ENCODE peak calls at places on chromosome 6, in four cellular contexts. D is K562, S is A549, F is AG04450. O is an unnamed sample.

GRCh38 chr6:4603291-4603690 is 172.9 kb upstream of the CDYL start:
- DNase-seq in S (no peak), F (no peak), D (no peak), O (no peak)

GRCh38 chr6:134146268-134147032 is 94.0 kb upstream of the SLC2A12 start:
- DNase-seq in F (no peak), S (no peak), D (no peak), O (no peak)

GRCh38 chr6:137894779-137895385 is 27.8 kb downstream of the TNFAIP3 start:
- DNase-seq in F (no peak), S (no peak), D (no peak), O (no peak)

GRCh38 chr6:165487347-165487746 is 175.7 kb downstream of the PDE10A start:
- DNase-seq in D (no peak), F (no peak), S (no peak), O (no peak)

GRCh38 chr6:161496941-161497340 is 223.1 kb upstream of the AGPAT4 start:
- DNase-seq in S (no peak), F (no peak), D (no peak), O (no peak)

GRCh38 chr6:36701401-36701991 is 3.9 kb downstream of the RAB44 start:
- DNase-seq in F (no peak), D (no peak), S (no peak), O (no peak)

GRCh38 chr6:121971886-121972285 is 427.6 kb upstream of the HSF2 start:
- DNase-seq in D (no peak), F (peak; percentile 2), S (no peak), O (no peak)

GRCh38 chr6:168939041-168939440 is 314.6 kb downstream of the THBS2 start:
- DNase-seq in D (no peak), S (no peak), F (no peak), O (no peak)

GRCh38 chr6:144345451-144345850 is 60.3 kb downstream of the UTRN start:
- DNase-seq in D (no peak), F (no peak), S (no peak), O (no peak)

GRCh38 chr6:17015551-17016381 is 86.1 kb upstream of the STMND1 start:
- DNase-seq in D (no peak), F (no peak), S (no peak), O (no peak)

GRCh38 chr6:39452306-39452705 is 129.8 kb upstream of the KCNK16 start:
- DNase-seq in D (no peak), S (no peak), F (no peak), O (no peak)

GRCh38 chr6:36169023-36170007 is 27.2 kb upstream of the BRPF3 start:
- DNase-seq in F (no peak), D (no peak), S (no peak), O (no peak)

GRCh38 chr6:63476302-63476701 is 96.0 kb upstream of the LOC128125822 start:
- DNase-seq in F (no peak), S (no peak), D (no peak), O (no peak)

GRCh38 chr6:115971785-115972184 is 88.9 kb downstream of the FRK start:
- DNase-seq in F (no peak), D (no peak), S (no peak), O (no peak)

GRCh38 chr6:139433647-139434419 is 59.4 kb upstream of the CITED2 start:
- DNase-seq in F (no peak), D (no peak), S (no peak), O (no peak)

GRCh38 chr6:43953256-43953655 is 174.0 kb downstream of the MRPL14 start:
- DNase-seq in D (no peak), S (no peak), F (no peak), O (no peak)

GRCh38 chr6:834190-834589 is 141.3 kb upstream of the EXOC2 start:
- DNase-seq in S (no peak), D (no peak), F (no peak), O (no peak)

DNA sequence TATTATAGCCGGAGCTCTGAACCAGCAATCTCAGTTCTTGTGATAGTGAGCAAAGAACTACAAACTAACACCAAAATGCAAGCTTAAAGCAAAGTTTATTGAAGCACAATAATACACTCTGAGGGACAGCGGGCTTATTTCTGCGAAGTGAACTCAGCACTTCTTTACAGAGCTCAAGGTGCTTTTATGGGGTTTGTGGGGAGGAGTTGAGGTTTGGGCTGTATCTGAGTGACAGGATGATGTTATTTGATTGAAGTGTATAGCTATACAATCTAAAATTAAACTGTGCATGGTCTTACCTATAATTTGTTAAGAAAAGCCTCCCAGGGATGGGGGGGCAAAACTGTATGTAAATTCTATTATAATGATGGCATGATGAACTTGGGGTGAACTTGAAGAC is 1.0 kb upstream of the HFE start:
- DNase-seq in F (no peak), D (no peak), S (no peak), O (no peak)
- H3K27ac ChIP-seq in F (no peak overlapping the region), D (no peak overlapping the region), S (peak overlapping the region; percentile 91), O (no peak overlapping the region)

DNA sequence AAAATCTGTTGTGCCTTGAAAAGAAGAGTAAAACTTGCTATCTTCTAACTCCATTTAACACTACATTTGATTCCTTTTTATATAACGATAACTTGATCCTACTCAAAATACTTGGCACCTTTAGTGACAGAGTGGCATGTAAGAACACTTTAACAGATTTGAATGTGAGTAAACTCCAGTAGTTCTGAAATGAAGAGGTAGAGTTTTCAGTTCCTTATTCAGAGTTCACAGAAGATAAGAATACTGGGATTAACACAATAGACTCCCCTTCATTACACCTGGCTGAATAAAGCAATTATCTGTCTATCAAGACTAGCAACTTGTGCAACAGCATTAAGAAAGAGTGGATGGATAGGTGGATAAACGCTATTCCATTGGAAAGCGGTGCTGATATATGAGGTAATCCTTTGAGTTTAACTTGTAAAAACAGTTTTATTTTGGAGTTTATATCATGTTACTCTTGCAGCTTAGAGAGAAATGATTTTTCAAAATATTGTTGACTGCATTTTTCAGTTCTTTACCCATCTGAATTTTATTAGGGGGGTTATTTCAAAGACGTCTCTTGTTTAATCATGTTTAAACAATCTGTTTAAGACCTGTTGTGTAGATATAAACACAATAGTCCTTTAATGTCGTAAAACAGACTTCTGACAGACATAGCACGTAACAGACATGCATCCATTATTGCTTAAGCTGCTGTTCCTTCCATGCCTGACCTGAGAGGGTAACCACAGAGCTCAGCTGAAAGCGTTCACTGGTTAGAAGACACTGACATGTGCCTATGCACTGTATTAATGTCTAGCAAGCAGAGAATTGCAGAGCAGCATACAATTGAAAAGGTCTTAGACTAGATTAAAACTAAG is 102.3 kb upstream of the SUPT3H start:
- DNase-seq in D (no peak), S (no peak), F (peak; percentile 71), O (no peak)
- H3K27ac ChIP-seq in D (no peak overlapping the region), S (no peak overlapping the region), F (no peak overlapping the region), O (no peak overlapping the region)

GRCh38 chr6:15317251-15317650 is 71.4 kb downstream of the JARID2 start:
- DNase-seq in S (no peak), F (no peak), D (no peak), O (no peak)
- H3K27ac ChIP-seq in S (no peak overlapping the region), F (no peak overlapping the region), D (no peak overlapping the region), O (no peak overlapping the region)

GRCh38 chr6:157909282-157909664 is 72.4 kb upstream of the SYNJ2 start:
- DNase-seq in F (no peak), D (no peak), S (no peak), O (no peak)
- H3K27ac ChIP-seq in F (no peak overlapping the region), D (no peak overlapping the region), S (no peak overlapping the region), O (no peak overlapping the region)

DNA sequence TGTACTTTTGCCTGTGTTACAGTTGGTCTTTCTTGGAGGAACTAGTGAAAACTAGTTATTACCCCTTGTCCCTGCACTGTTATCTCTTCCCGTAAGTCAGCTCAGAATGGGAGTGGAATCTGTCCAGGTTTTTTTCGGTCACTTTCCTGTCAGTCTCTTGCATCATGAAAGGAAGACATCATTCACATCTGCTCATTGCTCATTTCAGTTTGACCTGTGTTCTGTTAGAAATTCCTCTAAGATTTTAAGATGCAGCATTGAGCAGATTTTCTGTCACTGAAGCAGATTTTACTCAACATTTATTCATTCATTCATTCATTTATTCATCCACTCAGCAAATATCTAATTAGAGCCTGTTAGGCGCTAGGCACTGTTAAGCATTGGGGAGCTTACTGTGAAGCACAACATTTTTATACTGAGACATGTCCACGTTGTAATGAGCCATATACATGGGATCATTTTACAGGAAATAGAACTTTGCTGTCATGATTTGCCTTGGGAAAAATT is 33.1 kb upstream of the HINT3 start:
- DNase-seq in F (no peak), D (no peak), S (no peak), O (no peak)
- H3K27ac ChIP-seq in F (no peak overlapping the region), D (peak overlapping the region; percentile 70), S (peak overlapping the region; percentile 89), O (no peak overlapping the region)

GRCh38 chr6:156185113-156185512 is 592.1 kb upstream of the ARID1B start:
- DNase-seq in F (no peak), D (no peak), S (no peak), O (no peak)
- H3K27ac ChIP-seq in F (no peak overlapping the region), D (no peak overlapping the region), S (no peak overlapping the region), O (no peak overlapping the region)

GRCh38 chr6:109383438-109383940 is 1.2 kb upstream of the CD164 start:
- DNase-seq in F (no peak), S (no peak), D (no peak), O (no peak)
- H3K27ac ChIP-seq in F (no peak overlapping the region), S (peak overlapping the region; percentile 100), D (peak overlapping the region; percentile 99), O (peak overlapping the region; percentile 100)

DNA sequence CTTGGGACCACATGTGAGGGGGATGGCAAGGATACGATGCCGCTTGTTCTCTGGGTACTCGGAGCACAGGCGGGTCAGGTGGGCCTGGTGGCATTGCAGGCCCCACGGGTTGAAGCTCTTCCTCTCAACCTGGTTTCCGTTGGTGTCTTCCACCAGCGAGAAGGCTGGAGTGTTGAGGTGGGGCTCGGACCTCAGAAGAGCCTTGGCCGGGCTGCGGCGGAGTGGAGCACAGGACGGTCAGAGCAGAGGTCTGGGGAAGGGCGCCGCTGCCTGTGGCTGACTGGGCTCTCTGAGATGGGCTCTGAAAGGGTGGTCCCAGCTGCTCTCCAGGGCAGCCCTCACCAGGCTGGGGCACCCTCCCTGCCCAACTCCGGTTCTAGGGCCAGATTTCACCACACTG is 15.2 kb upstream of the UQCC2 start:
- DNase-seq in F (no peak), D (no peak), S (no peak), O (no peak)
- H3K27ac ChIP-seq in F (no peak overlapping the region), D (no peak overlapping the region), S (no peak overlapping the region), O (no peak overlapping the region)

GRCh38 chr6:3403244-3404154 is 53.4 kb downstream of the SLC22A23 start:
- DNase-seq in F (no peak), D (no peak), S (peak; percentile 29), O (no peak)
- H3K27ac ChIP-seq in F (no peak overlapping the region), D (no peak overlapping the region), S (peak overlapping the region; percentile 80), O (no peak overlapping the region)